ENCODE peak calls at places on chromosomes 16 and 17, in ten cellular contexts. M is endodermal cell; D is left lung; A is GM23248; K is psoas muscle; G is cardiac muscle cell; S is WERI-Rb-1; N is mesendoderm; P is left ventricle myocardium inferior; X is CD4-positive, alpha-beta T cell. W is an unnamed sample.

GRCh38 chr16:4675864-4676786 is 17.2 kb upstream of the NUDT16L1 start:
- DNase-seq in S (no peak), A (no peak), K (no peak), D (peak; percentile 71), G (peak; percentile 46), P (no peak), N (peak; percentile 60), X (peak; percentile 63), M (peak; percentile 61), W (no peak)

GRCh38 chr16:13038591-13038990 is 137.2 kb downstream of the SHISA9 start:
- DNase-seq in A (no peak), P (no peak), K (no peak), N (no peak), M (no peak), X (no peak), S (no peak), D (no peak), G (no peak), W (no peak)

GRCh38 chr16:379183-379960 is 2.4 kb downstream of the PGAP6 start:
- DNase-seq in X (no peak), N (peak; percentile 84), M (peak; percentile 96), S (no peak), G (no peak), A (no peak), D (peak; percentile 90), P (no peak), K (no peak), W (no peak)

GRCh38 chr17:76585649-76586593 is at the start of gene ST6GALNAC2:
- DNase-seq in N (peak; percentile 58), G (peak; percentile 84), M (peak; percentile 88), D (peak; percentile 96), K (peak; percentile 73), P (peak; percentile 69), S (peak; percentile 83), A (peak; percentile 69), X (no peak), W (peak; percentile 30)

GRCh38 chr17:57697197-57697596 is 47.9 kb downstream of the CCDC182 start:
- DNase-seq in M (no peak), N (no peak), G (no peak), D (no peak), X (no peak), P (no peak), S (no peak), A (no peak), K (no peak), W (no peak)

GRCh38 chr17:65055708-65056638 is 567 bp downstream of the GNA13 start:
- DNase-seq in D (peak; percentile 90), K (peak; percentile 72), X (peak; percentile 55), P (peak; percentile 63), G (peak; percentile 58), A (peak; percentile 74), N (peak; percentile 59), M (peak; percentile 84), S (peak; percentile 52), W (peak; percentile 65)

GRCh38 chr16:19168173-19169080 is at the start of gene SYT17:
- DNase-seq in G (peak; percentile 35), S (peak; percentile 39), X (no peak), K (peak; percentile 19), N (peak; percentile 55), P (peak; percentile 19), D (peak; percentile 85), A (peak; percentile 29), M (no peak), W (peak; percentile 14)

GRCh38 chr16:784431-784830 is 3.8 kb downstream of the RPUSD1 start:
- DNase-seq in P (no peak), M (no peak), S (no peak), A (no peak), G (no peak), X (no peak), K (no peak), N (no peak), D (no peak), W (no peak)

GRCh38 chr17:35566955-35567354 is 6.3 kb upstream of the SLFN14 start:
- DNase-seq in D (no peak), X (no peak), S (no peak), P (no peak), K (no peak), A (no peak), N (no peak), G (no peak), M (no peak), W (no peak)

GRCh38 chr17:55264273-55264639 is 504 bp upstream of the HLF start:
- DNase-seq in K (no peak), A (no peak), D (no peak), X (no peak), N (no peak), G (no peak), P (no peak), M (peak; percentile 73), S (peak; percentile 37), W (no peak)

GRCh38 chr17:6927290-6927844 is 68.5 kb upstream of the ALOX12 start:
- DNase-seq in X (no peak), P (no peak), A (peak; percentile 77), D (no peak), M (no peak), K (no peak), S (no peak), G (no peak), N (no peak), W (no peak)

GRCh38 chr16:77330332-77331043 is 104.3 kb downstream of the ADAMTS18 start:
- DNase-seq in A (no peak), X (no peak), S (peak; percentile 27), M (peak; percentile 59), G (no peak), P (no peak), D (no peak), K (no peak), N (peak; percentile 69), W (no peak)

GRCh38 chr17:59746849-59747445 is 39.5 kb downstream of the VMP1 start:
- DNase-seq in D (no peak), K (no peak), M (no peak), P (no peak), S (peak; percentile 25), X (no peak), G (peak; percentile 49), N (peak; percentile 26), A (peak; percentile 78), W (no peak)

GRCh38 chr16:29700253-29700987 is 21.4 kb downstream of the QPRT start:
- DNase-seq in K (peak; percentile 73), S (peak; percentile 84), M (peak; percentile 90), D (peak; percentile 93), X (peak; percentile 82), G (peak; percentile 75), P (peak; percentile 75), N (peak; percentile 91), A (peak; percentile 94), W (peak; percentile 17)

GRCh38 chr16:78743556-78743955 is 644.1 kb downstream of the WWOX start:
- DNase-seq in M (no peak), S (no peak), D (no peak), N (no peak), G (no peak), A (no peak), X (no peak), P (no peak), K (no peak), W (no peak)

GRCh38 chr16:78744099-78744498 is 644.6 kb downstream of the WWOX start:
- DNase-seq in M (no peak), K (no peak), S (no peak), P (no peak), D (no peak), A (no peak), X (no peak), N (no peak), G (no peak), W (no peak)

GRCh38 chr16:78744796-78745464 is 645.5 kb downstream of the WWOX start:
- DNase-seq in S (no peak), G (no peak), X (no peak), A (no peak), D (no peak), N (no peak), K (no peak), P (no peak), M (no peak), W (no peak)

GRCh38 chr16:78740269-78740668 is 640.8 kb downstream of the WWOX start:
- DNase-seq in K (no peak), M (no peak), P (no peak), A (no peak), S (no peak), D (no peak), X (no peak), N (no peak), G (no peak), W (no peak)

GRCh38 chr16:78742501-78743283 is 643.2 kb downstream of the WWOX start:
- DNase-seq in M (no peak), G (no peak), K (no peak), P (no peak), X (peak; percentile 73), S (no peak), A (no peak), D (no peak), N (peak; percentile 31), W (peak; percentile 57)
- H3K27ac ChIP-seq in M (no peak overlapping the region), G (peak overlapping the region; percentile 4), K (no peak overlapping the region), P (no peak overlapping the region), X (peak overlapping the region; percentile 68), S (no peak overlapping the region), A (no peak overlapping the region), D (peak overlapping the region; percentile 47), N (no peak overlapping the region), W (no peak overlapping the region)

GRCh38 chr16:66552288-66553143 is at the start of gene CKLF:
- DNase-seq in M (peak; percentile 95), A (peak; percentile 94), P (peak; percentile 91), S (peak; percentile 86), N (peak; percentile 90), K (peak; percentile 89), X (peak; percentile 93), G (peak; percentile 90), D (peak; percentile 97), W (peak; percentile 87)
- H3K27ac ChIP-seq in M (no peak within 1 kb of the TSS), A (peak within 1 kb of the TSS; percentile 69), P (peak within 1 kb of the TSS; percentile 99), S (peak within 1 kb of the TSS; percentile 94), N (no peak within 1 kb of the TSS), K (peak within 1 kb of the TSS; percentile 86), X (peak within 1 kb of the TSS; percentile 81), G (peak within 1 kb of the TSS; percentile 82), D (peak within 1 kb of the TSS; percentile 96), W (peak within 1 kb of the TSS; percentile 96)

GRCh38 chr17:39800540-39800939 is 62.8 kb downstream of the GRB7 start:
- DNase-seq in D (no peak), M (no peak), X (peak; percentile 51), P (no peak), S (no peak), N (no peak), K (no peak), A (no peak), G (no peak), W (no peak)

GRCh38 chr17:39799395-39799794 is 61.7 kb downstream of the GRB7 start:
- DNase-seq in D (no peak), S (no peak), N (no peak), K (no peak), G (no peak), M (no peak), P (no peak), X (no peak), A (no peak), W (no peak)

GRCh38 chr17:39804839-39805238 is 59.3 kb downstream of the IKZF3 start:
- DNase-seq in A (no peak), S (no peak), N (no peak), X (no peak), K (no peak), G (no peak), M (no peak), P (no peak), D (no peak), W (no peak)

GRCh38 chr17:39801055-39801454 is 63.1 kb downstream of the IKZF3 start:
- DNase-seq in A (no peak), X (no peak), D (no peak), S (no peak), P (no peak), N (no peak), G (no peak), M (no peak), K (no peak), W (no peak)
- H3K27ac ChIP-seq in A (no peak overlapping the region), X (peak overlapping the region; percentile 58), D (no peak overlapping the region), S (no peak overlapping the region), P (no peak overlapping the region), N (no peak overlapping the region), G (no peak overlapping the region), M (no peak overlapping the region), K (no peak overlapping the region), W (no peak overlapping the region)

GRCh38 chr17:79865351-79866210 is 26.3 kb upstream of the CBX4 start:
- DNase-seq in M (peak; percentile 44), N (no peak), P (no peak), D (peak; percentile 28), G (no peak), A (no peak), K (no peak), S (no peak), X (no peak), W (no peak)
- H3K27ac ChIP-seq in M (no peak overlapping the region), N (no peak overlapping the region), P (no peak overlapping the region), D (no peak overlapping the region), G (no peak overlapping the region), A (no peak overlapping the region), K (no peak overlapping the region), S (no peak overlapping the region), X (no peak overlapping the region), W (no peak overlapping the region)